ENCODE peak calls at places on chromosome 10, in four cellular contexts. C is H9, A is H1, O is mesendoderm. K is an unnamed sample.

GRCh38 chr10:13224210-13224995 is 9.8 kb downstream of the UCMA start:
- DNase-seq in C (no peak), A (no peak), O (peak), K (no peak)

GRCh38 chr10:126972622-126973414 is 67.6 kb downstream of the DOCK1 start:
- DNase-seq in A (no peak), C (no peak), O (peak), K (peak)

GRCh38 chr10:12243860-12244620 is 48.1 kb downstream of the CDC123 start:
- DNase-seq in O (no peak), A (no peak), C (no peak), K (no peak)

GRCh38 chr10:124225468-124226270 is 132.3 kb upstream of the CHST15 start:
- DNase-seq in A (no peak), O (no peak), C (no peak), K (no peak)

GRCh38 chr10:33064706-33065105 is 106.7 kb upstream of the ITGB1 start:
- DNase-seq in C (no peak), A (no peak), O (no peak), K (peak)

GRCh38 chr10:9305018-9305655 is 1250.6 kb downstream of the GATA3 start:
- DNase-seq in O (peak), C (no peak), A (no peak), K (peak)

GRCh38 chr10:71281646-71282322 is 37.3 kb upstream of the SLC29A3 start:
- DNase-seq in O (no peak), C (no peak), A (no peak), K (no peak)

GRCh38 chr10:8017276-8017675 is 37.2 kb upstream of the GATA3 start:
- DNase-seq in A (no peak), O (peak), C (no peak), K (peak)

GRCh38 chr10:821322-821721 is 110.2 kb downstream of the LARP4B start:
- DNase-seq in C (no peak), O (no peak), A (no peak), K (peak)

GRCh38 chr10:27285093-27285492 is 44.5 kb upstream of the ACBD5 start:
- DNase-seq in O (peak), C (peak), A (no peak), K (peak)

GRCh38 chr10:14667748-14668147 is 106.9 kb downstream of the FAM107B start:
- DNase-seq in A (no peak), O (no peak), C (no peak), K (no peak)

GRCh38 chr10:44745920-44746319 is 165.2 kb upstream of the TMEM72 start:
- DNase-seq in A (no peak), O (peak), C (no peak), K (no peak)

GRCh38 chr10:101995451-101996063 is 60.4 kb downstream of the ARMH3 start:
- DNase-seq in O (no peak), A (no peak), C (no peak), K (peak)

GRCh38 chr10:20885678-20886077 is 11.4 kb downstream of the NEBL start:
- DNase-seq in C (no peak), O (no peak), A (no peak), K (no peak)

GRCh38 chr10:23186697-23187096 is 5.4 kb upstream of the PTF1A start:
- DNase-seq in A (no peak), O (no peak), C (no peak), K (no peak)

GRCh38 chr10:20927495-20927894 is 30.4 kb upstream of the NEBL start:
- DNase-seq in O (no peak), A (no peak), C (no peak), K (no peak)

GRCh38 chr10:119022846-119023552 is 6.5 kb upstream of the NANOS1 start:
- DNase-seq in C (peak), O (peak), A (no peak), K (peak)

GRCh38 chr10:48247680-48248079 is 26.8 kb downstream of the FRMPD2 start:
- DNase-seq in O (no peak), A (no peak), C (peak), K (no peak)

GRCh38 chr10:104441601-104442000 is 88.0 kb downstream of the CFAP58 start:
- DNase-seq in C (no peak), O (peak), A (no peak), K (peak)

GRCh38 chr10:31118561-31118960 is 86.9 kb upstream of the ZNF438 start:
- DNase-seq in A (no peak), C (no peak), O (no peak), K (peak)

GRCh38 chr10:31121074-31121685 is 89.5 kb upstream of the ZNF438 start:
- DNase-seq in C (no peak), O (no peak), A (no peak), K (peak)

GRCh38 chr10:31123946-31124345 is 92.3 kb upstream of the ZNF438 start:
- DNase-seq in A (no peak), O (peak), C (no peak), K (no peak)

GRCh38 chr10:31121797-31122586 is 90.3 kb upstream of the ZNF438 start:
- DNase-seq in O (no peak), C (no peak), A (no peak), K (peak)

DNA sequence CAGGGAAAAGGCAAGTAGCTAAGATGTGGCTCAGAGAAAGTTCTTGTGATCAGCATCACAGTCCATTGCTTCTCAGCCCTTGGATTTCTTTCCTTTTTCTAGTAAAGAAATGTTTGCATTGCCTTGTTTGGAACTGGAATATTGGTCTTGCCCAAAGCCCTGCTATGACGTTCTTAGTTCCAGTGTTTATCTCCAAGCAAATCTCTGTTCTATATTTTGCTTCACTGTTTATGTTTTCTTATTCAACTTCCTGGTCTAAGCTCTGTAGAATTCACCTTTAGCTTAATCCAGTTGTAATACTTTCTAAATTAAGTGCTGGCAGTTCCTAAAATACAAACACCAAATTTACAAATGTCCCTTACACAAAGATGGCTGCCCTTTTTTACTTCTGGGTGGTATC is 88.7 kb upstream of the ZNF438 start:
- DNase-seq in O (no peak), C (no peak), A (no peak), K (peak)
- H4K8ac ChIP-seq in O (no peak), C (no peak), A (no peak), K (peak)

GRCh38 chr10:79023489-79024162 is 45.1 kb upstream of the ZMIZ1 start:
- DNase-seq in A (no peak), C (no peak), O (no peak), K (no peak)
- H3K56ac ChIP-seq in A (no peak), C (no peak), O (no peak), K (no peak)

DNA sequence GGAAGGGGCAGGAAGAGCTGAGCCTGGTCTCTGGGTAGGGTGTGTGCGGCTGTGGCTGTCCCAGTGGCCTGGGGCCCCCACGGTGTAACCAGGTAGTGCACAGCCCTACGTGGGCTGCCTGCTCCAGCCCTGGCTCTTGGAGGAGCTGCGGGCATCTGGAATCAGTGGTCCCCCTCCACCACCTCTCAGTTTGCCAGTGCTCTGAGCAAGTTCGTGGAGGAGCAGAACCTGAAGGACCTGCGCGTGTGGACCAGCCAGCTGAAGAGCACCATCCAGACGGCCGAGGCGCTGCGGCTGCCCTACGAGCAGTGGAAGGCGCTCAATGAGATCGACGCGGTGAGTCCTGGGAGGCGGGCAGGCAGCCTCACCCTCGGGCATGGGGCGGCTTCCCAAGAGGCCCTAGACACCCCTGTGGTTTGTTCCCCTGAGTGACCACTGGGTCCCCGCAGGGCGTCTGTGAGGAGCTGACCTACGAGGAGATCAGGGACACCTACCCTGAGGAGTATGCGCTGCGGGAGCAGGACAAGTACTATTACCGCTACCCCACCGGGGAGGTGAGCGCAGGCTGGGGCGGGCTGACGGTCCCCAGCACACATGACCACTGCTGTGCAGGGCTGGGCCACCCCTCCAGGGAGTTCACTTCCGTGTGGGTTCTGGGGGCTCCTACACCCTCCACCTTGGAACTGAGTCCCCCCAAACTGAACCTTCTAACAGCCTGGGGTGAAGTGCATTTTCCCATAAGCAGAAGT is 18.6 kb downstream of the PFKFB3 start:
- DNase-seq in O (no peak), C (no peak), A (no peak), K (no peak)
- H4K8ac ChIP-seq in O (no peak), C (no peak), A (no peak), K (peak)

DNA sequence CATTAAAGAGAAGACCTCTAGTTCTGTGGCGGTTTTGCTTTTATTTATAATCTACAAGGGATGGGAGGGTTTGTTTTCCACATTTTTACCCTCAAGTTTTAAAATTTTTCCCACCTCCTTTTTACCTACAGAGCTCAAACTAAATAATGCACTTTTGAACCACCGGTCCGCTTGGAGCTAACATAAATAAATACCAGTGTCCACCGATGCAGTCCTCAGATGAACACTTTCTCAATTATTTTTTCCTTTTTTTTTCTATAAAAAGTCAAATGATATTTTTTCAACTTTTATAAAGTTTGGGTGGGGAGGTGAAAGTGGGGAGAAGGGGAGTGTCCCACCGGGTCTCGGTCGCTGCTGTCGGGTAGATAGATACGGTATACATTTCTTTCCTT is 3.3 kb downstream of the ZNF503 start:
- DNase-seq in C (no peak), O (no peak), A (no peak), K (no peak)
- H3K56ac ChIP-seq in C (no peak), O (no peak), A (no peak), K (peak)

DNA sequence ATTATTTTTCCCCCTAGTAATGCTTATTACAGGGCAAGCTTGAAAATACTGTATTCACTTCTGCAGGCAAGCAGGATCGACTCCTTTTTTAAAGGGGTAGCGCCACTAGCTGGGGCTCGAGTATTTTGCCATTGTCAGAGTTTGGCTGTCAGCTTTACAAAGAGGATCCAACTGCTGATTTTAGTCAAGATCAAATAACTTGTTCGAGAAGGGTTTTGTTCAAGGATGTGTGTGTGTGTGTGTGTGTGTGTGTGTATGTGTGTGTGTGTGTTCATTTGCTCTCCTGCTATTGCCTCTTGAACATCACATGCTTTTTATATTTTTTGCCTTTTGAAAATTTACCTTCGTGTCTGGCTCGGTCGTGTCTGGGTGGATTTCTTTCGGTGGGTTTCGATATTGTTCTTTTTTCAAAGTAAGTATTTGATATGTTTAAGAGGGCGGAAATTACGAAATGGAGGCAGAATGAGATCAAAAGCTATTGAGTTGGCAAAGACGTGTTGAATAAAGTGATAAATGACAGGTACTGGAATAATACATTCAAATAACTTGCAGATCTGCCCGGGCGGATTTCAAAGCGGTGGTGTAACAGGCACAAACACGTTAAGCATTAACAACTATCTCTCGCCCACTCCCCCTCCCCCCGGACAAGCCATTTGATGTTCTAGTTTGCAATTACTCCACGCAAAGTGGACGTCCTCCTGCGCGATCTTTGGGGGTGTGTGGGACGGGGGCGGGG is 1.1 kb downstream of the ARID5B start:
- DNase-seq in O (peak), C (peak), A (no peak), K (peak)
- H4K8ac ChIP-seq in O (no peak), C (no peak), A (no peak), K (peak)

DNA sequence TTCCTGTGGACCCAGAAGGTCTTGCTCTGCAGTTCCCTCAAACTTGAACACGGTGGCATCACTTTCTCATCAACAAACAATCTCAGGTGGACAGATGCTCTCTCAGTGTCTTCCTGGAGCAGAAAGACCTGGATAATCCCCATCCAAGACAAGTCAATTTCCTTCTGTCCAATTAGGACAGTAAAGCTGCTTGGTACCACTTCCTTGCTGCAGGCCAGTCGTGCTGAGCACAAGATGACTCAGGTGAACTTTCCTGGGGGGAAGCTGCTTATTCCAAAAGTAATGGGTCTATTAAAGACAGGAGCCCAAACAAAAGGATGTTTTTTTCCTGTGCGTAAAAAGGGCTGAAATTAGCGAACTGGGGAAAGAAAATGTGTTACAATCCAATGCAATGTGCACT is 107.6 kb upstream of the AFAP1L2 start:
- DNase-seq in A (no peak), O (no peak), C (no peak), K (no peak)
- H3K56ac ChIP-seq in A (no peak), O (no peak), C (no peak), K (no peak)